ENCODE peak calls at places on chromosomes 3 and 15, in nine cellular contexts. K, X, B, Y, C, S, M, A and G are unnamed samples.

GRCh38 chr3:181518222-181518621 is 193.5 kb upstream of the SOX2 start:
- DNase-seq in M (no peak), S (no peak), Y (no peak), X (no peak), K (no peak), A (no peak), C (no peak), B (no peak), G (no peak)

GRCh38 chr3:131147534-131147933 is 120.9 kb downstream of the NEK11 start:
- DNase-seq in A (no peak), C (peak; percentile 11), Y (no peak), X (peak; percentile 16), K (no peak), S (no peak), B (no peak), M (no peak), G (no peak)

GRCh38 chr15:61828860-61829513 is 231.3 kb downstream of the VPS13C start:
- DNase-seq in B (no peak), S (no peak), K (no peak), Y (no peak), A (no peak), X (no peak), C (no peak), M (no peak), G (no peak)

GRCh38 chr3:139529624-139530023 is 9.9 kb downstream of the RBP1 start:
- DNase-seq in B (no peak), X (no peak), S (no peak), K (no peak), M (peak; percentile 18), C (no peak), A (no peak), Y (no peak), G (no peak)

GRCh38 chr15:58856090-58856489 is 77.4 kb downstream of the SLTM start:
- DNase-seq in A (no peak), X (no peak), S (peak; percentile 6), C (no peak), B (peak; percentile 16), Y (peak; percentile 30), K (no peak), M (no peak), G (peak; percentile 67)

GRCh38 chr3:66378256-66378655 is 122.6 kb downstream of the LRIG1 start:
- DNase-seq in C (no peak), Y (peak; percentile 40), K (no peak), X (no peak), B (peak; percentile 54), S (peak; percentile 10), A (no peak), M (peak; percentile 57), G (peak; percentile 5)

GRCh38 chr3:46208167-46208704 is at the start of gene CCR1:
- DNase-seq in C (no peak), A (peak; percentile 74), M (peak; percentile 80), Y (peak; percentile 45), S (peak; percentile 78), X (no peak), B (peak; percentile 74), K (no peak), G (peak; percentile 77)

GRCh38 chr3:74661672-74662071 is 47.2 kb upstream of the CNTN3 start:
- DNase-seq in A (no peak), C (no peak), X (no peak), S (no peak), K (no peak), M (no peak), B (no peak), Y (peak; percentile 44), G (no peak)

GRCh38 chr3:126098391-126098858 is 14.5 kb upstream of the SLC41A3 start:
- DNase-seq in M (peak; percentile 14), X (no peak), Y (peak; percentile 34), A (no peak), B (peak; percentile 67), C (no peak), S (no peak), K (no peak), G (no peak)

GRCh38 chr15:29670945-29671307 is 151.3 kb downstream of the TJP1 start:
- DNase-seq in B (peak; percentile 89), M (no peak), K (no peak), Y (peak; percentile 79), A (no peak), C (no peak), S (peak; percentile 99), X (peak; percentile 57), G (peak; percentile 68)

GRCh38 chr15:66378814-66379430 is 7.8 kb upstream of the MAP2K1 start:
- DNase-seq in S (no peak), M (no peak), K (no peak), X (no peak), A (no peak), B (no peak), Y (no peak), C (no peak), G (no peak)

GRCh38 chr15:65722191-65722590 is 69.9 kb downstream of the DENND4A start:
- DNase-seq in A (no peak), M (no peak), Y (no peak), S (no peak), K (no peak), X (no peak), C (no peak), B (no peak), G (no peak)

GRCh38 chr15:44734839-44735481 is 1.4 kb upstream of the TRIM69 start:
- DNase-seq in Y (no peak), C (no peak), K (no peak), B (no peak), A (no peak), M (no peak), S (no peak), X (no peak), G (no peak)

GRCh38 chr15:100889359-100890058 is 9.9 kb downstream of the ALDH1A3 start:
- DNase-seq in X (peak; percentile 42), S (peak; percentile 68), C (peak; percentile 77), Y (peak; percentile 93), A (no peak), B (peak; percentile 82), K (no peak), M (peak; percentile 87), G (peak; percentile 65)

GRCh38 chr15:85499498-85499897 is 119.1 kb downstream of the AKAP13 start:
- DNase-seq in K (no peak), B (no peak), M (no peak), C (no peak), S (no peak), X (no peak), Y (no peak), A (no peak), G (no peak)

GRCh38 chr3:23592961-23593931 is 212.5 kb upstream of the UBE2E1 start:
- DNase-seq in A (no peak), M (no peak), S (peak; percentile 28), C (no peak), X (no peak), K (no peak), Y (no peak), B (no peak), G (no peak)

GRCh38 chr3:114848087-114848486 is 299.0 kb downstream of the ZBTB20 start:
- DNase-seq in X (no peak), K (peak; percentile 30), B (no peak), S (no peak), Y (no peak), M (no peak), A (no peak), C (no peak), G (no peak)